ENCODE peak calls at places on chromosomes 2 and 18, in five cellular contexts. Y is hepatocyte; A is thoracic aorta; O is CD8-positive, alpha-beta T cell; R is natural killer cell. I is an unnamed sample.

GRCh38 chr2:88765154-88765948 is 73.9 kb downstream of the RPIA start:
- DNase-seq in Y (no peak), A (no peak), O (no peak), R (no peak), I (peak)

GRCh38 chr18:74895686-74896085 is 298.0 kb downstream of the ZNF407 start:
- DNase-seq in Y (no peak), A (no peak), O (no peak), R (no peak), I (no peak)

GRCh38 chr2:237322564-237322963 is 91.4 kb downstream of the COL6A3 start:
- DNase-seq in Y (peak), A (no peak), O (no peak), R (no peak), I (no peak)

GRCh38 chr2:96099861-96100798 is 16.2 kb downstream of the ADRA2B start:
- DNase-seq in Y (no peak), A (no peak), O (no peak), R (peak), I (no peak)

GRCh38 chr2:231672617-231673347 is 35.5 kb upstream of the PTMA start:
- DNase-seq in Y (peak), A (no peak), O (no peak), R (no peak), I (peak)

GRCh38 chr2:3287896-3288295 is 89.7 kb downstream of the EIPR1 start:
- DNase-seq in Y (no peak), A (no peak), O (no peak), R (no peak), I (no peak)

GRCh38 chr2:9832586-9832985 is 10.7 kb upstream of the TAF1B start:
- DNase-seq in Y (no peak), A (no peak), O (no peak), R (no peak), I (no peak)

GRCh38 chr2:11932896-11933295 is 186.5 kb downstream of the LPIN1 start:
- DNase-seq in Y (no peak), A (no peak), O (no peak), R (no peak), I (no peak)

GRCh38 chr18:24050916-24051255 is 36.3 kb downstream of the TTC39C start:
- DNase-seq in Y (peak), A (no peak), O (no peak), R (no peak), I (no peak)

GRCh38 chr2:102591646-102592045 is 27.7 kb upstream of the SLC9A2 start:
- DNase-seq in Y (peak), A (no peak), O (no peak), R (no peak), I (no peak)
- TF ChIP-seq CTCF in Y (no peak), A (no peak), O (no peak), R (no peak), I (no peak)

GRCh38 chr2:226794751-226795171 is 4.9 kb downstream of the IRS1 start:
- DNase-seq in Y (peak), A (no peak), O (no peak), R (no peak), I (no peak)
- TF ChIP-seq CTCF in Y (no peak), A (no peak), O (no peak), R (no peak), I (no peak)

DNA sequence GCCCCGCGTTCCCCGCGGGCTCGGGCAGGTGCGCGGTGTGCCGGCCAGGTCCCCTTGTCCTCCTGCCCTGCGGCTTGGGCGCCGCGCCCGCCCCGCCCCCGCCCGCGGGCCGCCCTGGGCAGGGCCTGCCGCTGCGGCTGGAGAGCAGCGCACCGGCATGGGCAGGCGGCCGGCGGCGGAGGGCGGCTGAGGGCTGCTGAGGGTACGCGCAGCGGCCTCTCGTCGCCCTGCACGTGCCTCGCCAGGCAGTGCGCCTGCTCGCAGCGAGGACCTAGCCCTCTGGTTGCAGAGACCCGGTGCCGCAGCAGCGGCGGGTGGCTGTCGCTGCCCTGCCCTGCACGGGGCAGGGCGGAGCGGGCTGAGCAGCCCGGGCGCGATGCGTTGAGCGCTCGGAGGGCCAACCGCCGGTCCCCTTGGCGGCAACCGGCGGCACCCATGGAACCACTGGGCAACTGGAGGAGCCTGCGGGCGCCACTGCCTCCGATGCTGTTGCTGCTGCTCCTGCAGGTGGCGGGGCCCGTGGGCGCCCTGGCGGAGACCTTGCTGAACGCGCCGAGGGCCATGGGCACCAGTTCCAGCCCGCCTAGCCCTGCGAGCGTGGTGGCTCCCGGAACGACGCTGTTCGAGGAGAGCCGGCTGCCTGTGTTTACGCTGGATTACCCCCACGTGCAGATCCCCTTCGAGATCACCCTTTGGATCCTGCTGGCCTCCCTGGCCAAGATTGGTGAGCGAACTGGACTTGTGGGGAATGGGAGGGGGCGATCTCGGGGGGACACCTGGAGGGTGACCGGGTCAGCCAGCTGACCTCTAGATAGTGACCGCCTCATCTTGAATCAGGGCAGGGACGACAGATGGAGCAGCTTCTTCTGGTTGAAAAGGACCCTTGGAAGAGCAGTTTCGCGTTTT is at the start of gene SLC9A2:
- DNase-seq in Y (peak), A (no peak), O (no peak), R (no peak), I (no peak)
- TF ChIP-seq CTCF in Y (peak), A (no peak), O (no peak), R (no peak), I (no peak)

GRCh38 chr2:40448476-40449079 is 3.3 kb downstream of the SLC8A1 start:
- DNase-seq in Y (no peak), A (no peak), O (no peak), R (no peak), I (no peak)
- TF ChIP-seq CTCF in Y (peak), A (peak), O (no peak), R (no peak), I (no peak)

GRCh38 chr2:167844714-167845530 is 402.5 kb downstream of the STK39 start:
- DNase-seq in Y (peak), A (no peak), O (no peak), R (no peak), I (no peak)
- TF ChIP-seq CTCF in Y (peak), A (no peak), O (no peak), R (no peak), I (no peak)

I was measured in activated B cell treated with CpG ODN at 0.5 μM for 24 hours.